ENCODE peak calls at places on chromosomes 4 and X, in six cellular contexts. S is cardiac fibroblast, O is C1 segment of cervical spinal cord, I is pancreas, L is WTC11, X is A549. P is an unnamed sample.

GRCh38 chr4:130646886-130647285 is 1550.9 kb downstream of the C4orf33 start:
- DNase-seq in O (no peak), I (no peak), S (no peak), L (no peak), X (no peak), P (no peak)

GRCh38 chrX:19760345-19760744 is 127.1 kb downstream of the SH3KBP1 start:
- DNase-seq in L (no peak), X (no peak), I (no peak), O (no peak), S (no peak), P (no peak)

GRCh38 chrX:24498975-24499374 is 33.9 kb downstream of the PDK3 start:
- DNase-seq in I (no peak), S (peak), O (no peak), L (no peak), X (peak), P (no peak)

GRCh38 chr4:185849543-185850185 is 37.7 kb upstream of the SORBS2 start:
- DNase-seq in S (peak), O (no peak), X (no peak), I (no peak), L (no peak), P (no peak)

GRCh38 chr4:137981277-137981676 is 260.9 kb downstream of the SLC7A11 start:
- DNase-seq in S (peak), O (no peak), X (no peak), I (no peak), L (no peak), P (no peak)

GRCh38 chr4:20193522-20193902 is 58.2 kb upstream of the SLIT2 start:
- DNase-seq in L (no peak), O (no peak), X (no peak), I (no peak), S (peak), P (no peak)

GRCh38 chr4:183961772-183962171 is 56.7 kb downstream of the STOX2 start:
- DNase-seq in X (no peak), L (no peak), S (no peak), O (no peak), I (no peak), P (no peak)

GRCh38 chrX:56600141-56600540 is 36.7 kb downstream of the UBQLN2 start:
- DNase-seq in X (no peak), L (no peak), S (peak), I (no peak), O (no peak), P (no peak)

GRCh38 chr4:141977433-141977832 is 341.1 kb downstream of the IL15 start:
- DNase-seq in O (no peak), L (no peak), X (no peak), S (no peak), I (no peak), P (no peak)

GRCh38 chr4:182925298-182925738 is 8.1 kb upstream of the DCTD start:
- DNase-seq in X (peak), L (peak), S (peak), O (peak), I (peak), P (peak)

GRCh38 chr4:184815046-184815877 is 10.5 kb downstream of the ACSL1 start:
- DNase-seq in I (peak), S (peak), L (no peak), O (no peak), X (peak), P (no peak)

GRCh38 chr4:165873298-165874071 is 448 bp downstream of the TLL1 start:
- DNase-seq in I (peak), L (peak), O (no peak), X (peak), S (peak), P (peak)

GRCh38 chr4:141845901-141846300 is 209.5 kb downstream of the IL15 start:
- DNase-seq in S (no peak), X (no peak), I (no peak), O (no peak), L (no peak), P (no peak)

GRCh38 chr4:777520-778262 is 48.2 kb downstream of the CPLX1 start:
- DNase-seq in I (no peak), O (no peak), X (no peak), S (no peak), L (no peak), P (no peak)

GRCh38 chr4:8255698-8256441 is 13.7 kb upstream of the HTRA3 start:
- DNase-seq in S (peak), I (no peak), X (no peak), L (no peak), O (no peak), P (no peak)

GRCh38 chr4:15874671-15875070 is 63.9 kb downstream of the FGFBP1 start:
- DNase-seq in I (no peak), L (no peak), S (no peak), X (no peak), O (no peak), P (no peak)

GRCh38 chrX:78476701-78477100 is 149.3 kb upstream of the CYSLTR1 start:
- DNase-seq in S (no peak), I (no peak), X (no peak), O (no peak), L (no peak), P (no peak)

GRCh38 chrX:96564595-96564994 is 120.0 kb upstream of the DIAPH2 start:
- DNase-seq in S (no peak), O (no peak), L (no peak), I (no peak), X (no peak), P (no peak)

GRCh38 chrX:53445977-53446376 is 11.8 kb upstream of the HSD17B10 start:
- DNase-seq in X (peak), L (peak), I (no peak), O (no peak), S (peak), P (peak)

GRCh38 chrX:40156472-40157227 is 58.9 kb upstream of the BCOR start:
- DNase-seq in L (peak), O (no peak), I (no peak), S (no peak), X (no peak), P (no peak)

GRCh38 chr4:15410750-15411149 is 17.1 kb upstream of the C1QTNF7 start:
- DNase-seq in L (no peak), O (no peak), X (no peak), S (peak), I (no peak), P (no peak)

GRCh38 chr4:137524642-137525384 is 7.5 kb downstream of the PCDH18 start:
- DNase-seq in S (peak), L (no peak), X (no peak), I (no peak), O (no peak), P (no peak)

GRCh38 chr4:104983615-104984179 is 163.0 kb upstream of the TET2 start:
- DNase-seq in O (no peak), L (no peak), I (no peak), S (no peak), X (no peak), P (no peak)

GRCh38 chr4:61254406-61254805 is 54.3 kb downstream of the ADGRL3 start:
- DNase-seq in L (no peak), O (no peak), S (no peak), I (no peak), X (no peak), P (no peak)

GRCh38 chrX:25012433-25012735 is 3.4 kb downstream of the ARX start:
- DNase-seq in S (no peak), X (no peak), L (peak), I (no peak), O (no peak), P (no peak)

GRCh38 chrX:139120760-139121159 is 409.2 kb upstream of the FGF13 start:
- DNase-seq in X (no peak), S (no peak), O (no peak), I (no peak), L (no peak), P (no peak)

GRCh38 chr4:7108660-7109059 is 40.8 kb upstream of the GRPEL1 start:
- DNase-seq in X (no peak), L (no peak), S (no peak), O (no peak), I (no peak), P (no peak)

GRCh38 chrX:118254611-118255010 is 91.3 kb upstream of the WDR44 start:
- DNase-seq in X (peak), L (peak), S (peak), O (peak), I (peak), P (peak)

GRCh38 chrX:135477576-135477975 is 42.9 kb upstream of the INTS6L start:
- DNase-seq in I (peak), X (peak), L (peak), O (peak), S (peak), P (peak)

GRCh38 chr4:123453006-123453685 is 56.6 kb downstream of the SPRY1 start:
- DNase-seq in I (no peak), O (no peak), X (no peak), L (no peak), S (peak), P (no peak)